ENCODE peak calls at places on chromosomes 3 and 15, in four cellular contexts. S is HS-27A, A is AG08396, B is NCI-H1694. R is an unnamed sample.

GRCh38 chr3:182618085-182618732 is 175.1 kb upstream of the ATP11B start:
- DNase-seq in S (no peak), A (no peak), B (peak; percentile 26), R (no peak)

GRCh38 chr3:45992820-45993219 is 2.8 kb downstream of the FYCO1 start:
- DNase-seq in S (no peak), A (peak; percentile 44), B (no peak), R (no peak)

GRCh38 chr3:13073042-13073906 is at the start of gene IQSEC1:
- DNase-seq in S (no peak), A (peak; percentile 52), B (no peak), R (peak; percentile 76)

GRCh38 chr15:85494035-85494793 is 113.8 kb downstream of the AKAP13 start:
- DNase-seq in S (peak; percentile 89), A (peak; percentile 62), B (no peak), R (no peak)

GRCh38 chr3:111252795-111253194 is 181.2 kb downstream of the NECTIN3 start:
- DNase-seq in S (no peak), A (peak; percentile 57), B (no peak), R (no peak)

GRCh38 chr3:90091557-90091956 is 984.1 kb downstream of the EPHA3 start:
- DNase-seq in S (peak; percentile 58), A (peak; percentile 12), B (peak; percentile 21), R (no peak)

GRCh38 chr3:66582721-66583141 is 81.9 kb upstream of the LRIG1 start:
- DNase-seq in S (no peak), A (peak; percentile 33), B (no peak), R (no peak)

GRCh38 chr3:173584834-173585831 is 187.6 kb downstream of the NLGN1 start:
- DNase-seq in S (no peak), A (peak; percentile 22), B (peak; percentile 73), R (no peak)

GRCh38 chr3:56799251-56799882 is 2.4 kb downstream of the ARHGEF3 start:
- DNase-seq in S (no peak), A (peak; percentile 52), B (peak; percentile 67), R (no peak)

GRCh38 chr3:120147072-120147871 is 53.0 kb upstream of the GSK3B start:
- DNase-seq in S (no peak), A (no peak), B (peak; percentile 16), R (no peak)

GRCh38 chr3:72158639-72159005 is 373.7 kb upstream of the PROK2 start:
- DNase-seq in S (no peak), A (no peak), B (no peak), R (no peak)